ENCODE peak calls at places on chromosomes 13 and 19, in six cellular contexts. One of them, this sample, is unnamed.

GRCh38 chr19:10896851-10897526 is 25.6 kb downstream of the CARM1 start:
- DNase-seq in H9: no peak
- DNase-seq in IMR-90: peak
- DNase-seq in H1: no peak
- DNase-seq in trophoblast cell: no peak
- DNase-seq in mesenchymal stem cell: peak
- DNase-seq in this sample: no peak

GRCh38 chr19:8618751-8619150 is 8.2 kb upstream of the ADAMTS10 start:
- DNase-seq in H9: no peak
- DNase-seq in IMR-90: no peak
- DNase-seq in H1: no peak
- DNase-seq in trophoblast cell: no peak
- DNase-seq in mesenchymal stem cell: peak
- DNase-seq in this sample: no peak

GRCh38 chr13:113021811-113022210 is 52.8 kb downstream of the MCF2L start:
- DNase-seq in H9: no peak
- DNase-seq in IMR-90: no peak
- DNase-seq in H1: no peak
- DNase-seq in trophoblast cell: no peak
- DNase-seq in mesenchymal stem cell: no peak
- DNase-seq in this sample: no peak

GRCh38 chr13:114109646-114110045 is 22.8 kb downstream of the RASA3 start:
- DNase-seq in H9: no peak
- DNase-seq in IMR-90: no peak
- DNase-seq in H1: no peak
- DNase-seq in trophoblast cell: no peak
- DNase-seq in mesenchymal stem cell: no peak
- DNase-seq in this sample: no peak

GRCh38 chr13:50485979-50486935 is 357.2 kb downstream of the DLEU7 start:
- DNase-seq in H9: no peak
- DNase-seq in IMR-90: peak
- DNase-seq in H1: no peak
- DNase-seq in trophoblast cell: peak
- DNase-seq in mesenchymal stem cell: no peak
- DNase-seq in this sample: no peak

GRCh38 chr19:46218160-46218559 is 11.4 kb upstream of the IGFL1 start:
- DNase-seq in H9: peak
- DNase-seq in IMR-90: peak
- DNase-seq in H1: peak
- DNase-seq in trophoblast cell: peak
- DNase-seq in mesenchymal stem cell: peak
- DNase-seq in this sample: peak

GRCh38 chr13:22940090-22940710 is 240.6 kb upstream of the SGCG start:
- DNase-seq in H9: no peak
- DNase-seq in IMR-90: no peak
- DNase-seq in H1: no peak
- DNase-seq in trophoblast cell: no peak
- DNase-seq in mesenchymal stem cell: no peak
- DNase-seq in this sample: no peak

GRCh38 chr19:5628470-5628869 is 5.6 kb downstream of the SAFB start:
- DNase-seq in H9: no peak
- DNase-seq in IMR-90: peak
- DNase-seq in H1: no peak
- DNase-seq in trophoblast cell: no peak
- DNase-seq in mesenchymal stem cell: peak
- DNase-seq in this sample: no peak

GRCh38 chr19:48683349-48683748 is 10.5 kb upstream of the NTN5 start:
- DNase-seq in H9: no peak
- DNase-seq in IMR-90: peak
- DNase-seq in H1: no peak
- DNase-seq in trophoblast cell: peak
- DNase-seq in mesenchymal stem cell: no peak
- DNase-seq in this sample: no peak

GRCh38 chr19:43809762-43810696 is 7.8 kb upstream of the LYPD5 start:
- DNase-seq in H9: no peak
- DNase-seq in IMR-90: peak
- DNase-seq in H1: no peak
- DNase-seq in trophoblast cell: peak
- DNase-seq in mesenchymal stem cell: peak
- DNase-seq in this sample: no peak

GRCh38 chr13:40597735-40598365 is 68.6 kb downstream of the FOXO1 start:
- DNase-seq in H9: no peak
- DNase-seq in IMR-90: no peak
- DNase-seq in H1: no peak
- DNase-seq in trophoblast cell: peak
- DNase-seq in mesenchymal stem cell: no peak
- DNase-seq in this sample: no peak

GRCh38 chr19:2977686-2978466 is 512 bp downstream of the TLE6 start:
- DNase-seq in H9: no peak
- DNase-seq in IMR-90: no peak
- DNase-seq in H1: no peak
- DNase-seq in trophoblast cell: peak
- DNase-seq in mesenchymal stem cell: peak
- DNase-seq in this sample: no peak

GRCh38 chr13:95605426-95606125 is 38.9 kb downstream of the DZIP1 start:
- DNase-seq in H9: no peak
- DNase-seq in IMR-90: no peak
- DNase-seq in H1: no peak
- DNase-seq in trophoblast cell: no peak
- DNase-seq in mesenchymal stem cell: no peak
- DNase-seq in this sample: no peak

GRCh38 chr19:41327499-41328156 is 17.7 kb downstream of the CCDC97 start:
- DNase-seq in H9: peak
- DNase-seq in IMR-90: peak
- DNase-seq in H1: no peak
- DNase-seq in trophoblast cell: peak
- DNase-seq in mesenchymal stem cell: no peak
- DNase-seq in this sample: no peak

GRCh38 chr19:58381460-58382220 is 810 bp upstream of the ZNF837 start:
- DNase-seq in H9: no peak
- DNase-seq in IMR-90: no peak
- DNase-seq in H1: no peak
- DNase-seq in trophoblast cell: no peak
- DNase-seq in mesenchymal stem cell: no peak
- DNase-seq in this sample: no peak

GRCh38 chr13:46684287-46685001 is 112.5 kb downstream of the ESD start:
- DNase-seq in H9: peak
- DNase-seq in IMR-90: no peak
- DNase-seq in H1: peak
- DNase-seq in trophoblast cell: peak
- DNase-seq in mesenchymal stem cell: peak
- DNase-seq in this sample: peak

GRCh38 chr19:12868540-12869112 is 12.6 kb downstream of the DNASE2 start:
- DNase-seq in H9: peak
- DNase-seq in IMR-90: no peak
- DNase-seq in H1: no peak
- DNase-seq in trophoblast cell: no peak
- DNase-seq in mesenchymal stem cell: no peak
- DNase-seq in this sample: no peak

GRCh38 chr19:10501971-10502523 is 1.1 kb downstream of the KEAP1 start:
- DNase-seq in H9: peak
- DNase-seq in IMR-90: peak
- DNase-seq in H1: no peak
- DNase-seq in trophoblast cell: peak
- DNase-seq in mesenchymal stem cell: peak
- DNase-seq in this sample: no peak

GRCh38 chr19:47641891-47642485 is 33.1 kb downstream of the BICRA start:
- DNase-seq in H9: no peak
- DNase-seq in IMR-90: no peak
- DNase-seq in H1: no peak
- DNase-seq in trophoblast cell: no peak
- DNase-seq in mesenchymal stem cell: no peak
- DNase-seq in this sample: no peak

GRCh38 chr19:36113895-36114762 is 546 bp downstream of the POLR2I start:
- DNase-seq in H9: peak
- DNase-seq in IMR-90: peak
- DNase-seq in H1: no peak
- DNase-seq in trophoblast cell: peak
- DNase-seq in mesenchymal stem cell: peak
- DNase-seq in this sample: no peak

GRCh38 chr13:74270018-74270417 is 135.8 kb upstream of the KLF12 start:
- DNase-seq in H9: no peak
- DNase-seq in IMR-90: peak
- DNase-seq in H1: no peak
- DNase-seq in trophoblast cell: no peak
- DNase-seq in mesenchymal stem cell: no peak
- DNase-seq in this sample: no peak

GRCh38 chr19:6393074-6393981 is at the start of gene GTF2F1:
- DNase-seq in H9: peak
- DNase-seq in IMR-90: peak
- DNase-seq in H1: peak
- DNase-seq in trophoblast cell: peak
- DNase-seq in mesenchymal stem cell: peak
- DNase-seq in this sample: peak

GRCh38 chr13:51803422-51804294 is at the start of gene DHRS12:
- DNase-seq in H9: peak
- DNase-seq in IMR-90: peak
- DNase-seq in H1: no peak
- DNase-seq in trophoblast cell: peak
- DNase-seq in mesenchymal stem cell: peak
- DNase-seq in this sample: peak
- H4K91ac ChIP-seq in H9: no peak
- H4K91ac ChIP-seq in IMR-90: peak
- H4K91ac ChIP-seq in H1: peak
- H4K91ac ChIP-seq in trophoblast cell: peak
- H4K91ac ChIP-seq in mesenchymal stem cell: peak
- H4K91ac ChIP-seq in this sample: no peak

DNA sequence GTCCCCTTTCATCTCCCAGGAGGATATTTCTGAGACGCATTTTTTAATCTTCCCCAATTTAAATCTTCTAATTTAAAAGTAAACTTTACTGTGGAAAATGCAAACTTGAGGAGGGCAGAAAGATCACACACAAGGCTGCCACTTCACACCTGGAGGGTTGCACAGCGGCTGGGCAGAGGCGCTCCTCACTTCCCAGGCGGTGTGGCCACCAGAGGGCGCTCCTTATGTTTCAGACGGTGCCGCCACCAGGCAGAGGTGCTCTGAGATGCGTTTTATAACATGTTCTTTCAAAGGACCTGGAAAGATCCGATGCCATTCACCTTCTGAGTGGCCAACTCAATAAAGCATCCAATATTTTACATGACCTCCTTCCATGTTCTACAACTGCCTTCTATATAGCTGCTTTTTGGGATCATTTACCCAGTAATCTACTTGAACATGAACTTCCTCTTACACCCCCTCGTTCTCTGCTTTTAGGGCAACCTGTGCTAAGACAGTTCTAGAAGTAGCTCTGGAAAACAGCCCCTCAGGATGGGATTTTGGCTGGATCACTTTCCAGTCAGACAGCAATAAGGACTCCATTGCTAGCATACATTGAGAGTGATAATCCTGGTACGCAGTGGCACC is 14.8 kb upstream of the MTUS2 start:
- DNase-seq in H9: peak
- DNase-seq in IMR-90: no peak
- DNase-seq in H1: no peak
- DNase-seq in trophoblast cell: peak
- DNase-seq in mesenchymal stem cell: no peak
- DNase-seq in this sample: no peak
- H4K91ac ChIP-seq in H9: no peak
- H4K91ac ChIP-seq in IMR-90: no peak
- H4K91ac ChIP-seq in H1: no peak
- H4K91ac ChIP-seq in trophoblast cell: no peak
- H4K91ac ChIP-seq in mesenchymal stem cell: no peak
- H4K91ac ChIP-seq in this sample: no peak

GRCh38 chr13:31172535-31172934 is 10.8 kb upstream of the HSPH1 start:
- DNase-seq in H9: no peak
- DNase-seq in IMR-90: peak
- DNase-seq in H1: no peak
- DNase-seq in trophoblast cell: peak
- DNase-seq in mesenchymal stem cell: peak
- DNase-seq in this sample: no peak

GRCh38 chr13:31179241-31179640 is 17.5 kb upstream of the HSPH1 start:
- DNase-seq in H9: no peak
- DNase-seq in IMR-90: no peak
- DNase-seq in H1: no peak
- DNase-seq in trophoblast cell: no peak
- DNase-seq in mesenchymal stem cell: no peak
- DNase-seq in this sample: no peak

GRCh38 chr13:31179754-31180153 is 18.1 kb upstream of the HSPH1 start:
- DNase-seq in H9: no peak
- DNase-seq in IMR-90: no peak
- DNase-seq in H1: no peak
- DNase-seq in trophoblast cell: no peak
- DNase-seq in mesenchymal stem cell: no peak
- DNase-seq in this sample: no peak

GRCh38 chr13:31174018-31174417 is 12.3 kb upstream of the HSPH1 start:
- DNase-seq in H9: no peak
- DNase-seq in IMR-90: peak
- DNase-seq in H1: no peak
- DNase-seq in trophoblast cell: no peak
- DNase-seq in mesenchymal stem cell: peak
- DNase-seq in this sample: no peak

DNA sequence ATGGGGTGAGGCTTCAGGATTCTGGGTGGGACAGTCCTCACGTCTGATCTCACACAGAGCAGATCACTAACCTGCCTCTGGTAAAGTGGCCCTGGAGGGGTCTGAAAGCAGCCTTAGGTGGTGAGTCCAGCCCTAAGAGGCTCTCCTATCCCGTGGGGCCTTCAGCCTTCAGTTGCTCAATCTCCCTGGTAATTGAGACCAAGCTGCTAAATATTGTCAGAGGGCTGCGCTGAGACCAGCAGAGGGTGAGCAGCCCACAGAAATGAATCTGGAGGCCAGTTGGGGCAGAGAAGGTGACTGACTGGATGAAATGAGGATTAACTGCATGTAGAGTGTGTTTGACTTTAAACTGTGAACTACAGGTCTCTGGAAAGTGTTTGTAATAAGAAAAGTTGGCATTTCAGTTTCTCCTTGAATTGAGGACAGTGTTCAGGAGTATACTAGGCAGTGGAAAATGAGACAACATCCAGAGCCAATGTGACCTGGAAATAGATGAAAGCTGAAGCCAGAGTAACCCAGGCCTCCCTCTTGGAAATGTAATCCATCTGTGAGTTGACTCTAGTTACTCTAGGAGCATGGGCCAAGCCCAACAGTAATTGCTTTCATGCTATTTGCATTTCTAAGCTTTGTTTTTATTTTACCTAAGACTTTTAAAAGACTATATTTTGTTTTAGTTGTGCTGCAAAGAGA is 14.3 kb upstream of the HSPH1 start:
- DNase-seq in H9: no peak
- DNase-seq in IMR-90: no peak
- DNase-seq in H1: no peak
- DNase-seq in trophoblast cell: no peak
- DNase-seq in mesenchymal stem cell: no peak
- DNase-seq in this sample: no peak
- H4K91ac ChIP-seq in H9: no peak
- H4K91ac ChIP-seq in IMR-90: no peak
- H4K91ac ChIP-seq in H1: no peak
- H4K91ac ChIP-seq in trophoblast cell: no peak
- H4K91ac ChIP-seq in mesenchymal stem cell: no peak
- H4K91ac ChIP-seq in this sample: no peak

DNA sequence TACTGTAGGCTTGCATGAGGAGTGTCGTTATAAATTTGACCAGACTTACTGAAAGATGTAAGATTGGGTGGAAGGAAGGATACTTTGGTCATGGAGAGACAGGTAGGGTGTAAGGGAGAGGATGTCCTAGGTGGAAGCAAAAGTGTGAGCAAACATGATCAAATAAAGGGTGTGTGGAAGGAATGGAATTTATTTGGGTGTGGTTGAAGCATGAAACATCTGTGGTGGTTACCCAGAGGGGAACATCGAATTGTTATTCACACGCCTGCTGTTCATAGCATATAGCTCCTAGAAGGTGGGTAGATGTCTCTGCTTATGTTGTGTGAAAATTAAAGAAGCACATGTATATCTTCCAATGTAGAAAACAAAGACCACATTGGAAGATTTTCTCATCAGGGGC is 157.7 kb downstream of the ATP8A2 start:
- DNase-seq in H9: no peak
- DNase-seq in IMR-90: no peak
- DNase-seq in H1: no peak
- DNase-seq in trophoblast cell: no peak
- DNase-seq in mesenchymal stem cell: no peak
- DNase-seq in this sample: no peak
- H4K91ac ChIP-seq in H9: no peak
- H4K91ac ChIP-seq in IMR-90: no peak
- H4K91ac ChIP-seq in H1: no peak
- H4K91ac ChIP-seq in trophoblast cell: no peak
- H4K91ac ChIP-seq in mesenchymal stem cell: no peak
- H4K91ac ChIP-seq in this sample: no peak

This sample was measured in neuronal stem cell.